ENCODE peak calls at places on chromosome 3, in ten cellular contexts. U is vagina; J is cardiac muscle cell; Y is AG20443; Q is RKO; W is HS-5; K is Daoy; L is caudate nucleus; Z is amniotic stem cell; T is activated CD4-positive, alpha-beta T cell treated with anti-CD3 and anti-CD28 coated beads, Interleukin-2, amount 10 ng/mL, durations not matched to agents 7 days and 5 days. F is an unnamed sample.

GRCh38 chr3:124351430-124352142 is 359.7 kb upstream of the ROPN1 start:
- DNase-seq in U (no peak), J (peak; percentile 69), Y (peak; percentile 83), Q (peak; percentile 53), W (peak; percentile 22), K (peak; percentile 56), L (no peak), Z (peak; percentile 67), T (peak; percentile 7), F (peak; percentile 57)

GRCh38 chr3:67947808-67948508 is 293.5 kb upstream of the SUCLG2 start:
- DNase-seq in U (no peak), J (no peak), Y (no peak), Q (no peak), W (no peak), K (peak; percentile 0), L (no peak), Z (no peak), T (peak; percentile 82), F (no peak)

GRCh38 chr3:51957520-51958205 is 2.5 kb downstream of the GPR62 start:
- DNase-seq in U (no peak), J (no peak), Y (no peak), Q (no peak), W (no peak), K (no peak), L (no peak), Z (no peak), T (no peak), F (no peak)

GRCh38 chr3:129282727-129283327 is 4.2 kb downstream of the HMCES start:
- DNase-seq in U (no peak), J (no peak), Y (peak; percentile 51), Q (peak; percentile 25), W (peak; percentile 81), K (peak; percentile 47), L (no peak), Z (no peak), T (peak; percentile 13), F (no peak)

GRCh38 chr3:99172736-99173657 is 271.5 kb upstream of the DCBLD2 start:
- DNase-seq in U (no peak), J (peak; percentile 70), Y (peak; percentile 63), Q (peak; percentile 77), W (peak; percentile 25), K (peak; percentile 72), L (no peak), Z (peak; percentile 14), T (peak; percentile 56), F (peak; percentile 58)

GRCh38 chr3:12759097-12759679 is at the start of gene TMEM40:
- DNase-seq in U (no peak), J (peak; percentile 17), Y (no peak), Q (no peak), W (no peak), K (peak; percentile 36), L (no peak), Z (no peak), T (no peak), F (no peak)

GRCh38 chr3:136955813-136956212 is 2.0 kb upstream of the IL20RB start:
- DNase-seq in U (no peak), J (no peak), Y (peak; percentile 65), Q (peak; percentile 64), W (peak; percentile 87), K (no peak), L (no peak), Z (no peak), T (no peak), F (no peak)

GRCh38 chr3:159082514-159082913 is 280.7 kb downstream of the MFSD1 start:
- DNase-seq in U (no peak), J (no peak), Y (peak; percentile 56), Q (no peak), W (peak; percentile 77), K (peak; percentile 21), L (no peak), Z (no peak), T (no peak), F (peak; percentile 60)

GRCh38 chr3:24145981-24146822 is 201.1 kb downstream of the NR1D2 start:
- DNase-seq in U (no peak), J (no peak), Y (peak; percentile 83), Q (peak; percentile 10), W (peak; percentile 95), K (peak; percentile 21), L (no peak), Z (peak; percentile 83), T (no peak), F (peak; percentile 76)

GRCh38 chr3:32868719-32869512 is 51.1 kb downstream of the TRIM71 start:
- DNase-seq in U (no peak), J (no peak), Y (no peak), Q (no peak), W (no peak), K (no peak), L (no peak), Z (no peak), T (no peak), F (no peak)

GRCh38 chr3:156456771-156457224 is 98.1 kb downstream of the SSR3 start:
- DNase-seq in U (no peak), J (no peak), Y (no peak), Q (no peak), W (no peak), K (peak; percentile 52), L (peak; percentile 49), Z (no peak), T (no peak), F (no peak)

GRCh38 chr3:58566398-58567250 is 10.6 kb downstream of the FAM107A start:
- DNase-seq in U (peak; percentile 81), J (no peak), Y (no peak), Q (no peak), W (no peak), K (no peak), L (no peak), Z (no peak), T (no peak), F (no peak)

GRCh38 chr3:100852882-100853281 is 140.3 kb downstream of the ABI3BP start:
- DNase-seq in U (no peak), J (no peak), Y (no peak), Q (no peak), W (no peak), K (no peak), L (no peak), Z (no peak), T (no peak), F (no peak)

GRCh38 chr3:114827495-114827894 is 319.6 kb downstream of the ZBTB20 start:
- DNase-seq in U (no peak), J (peak; percentile 59), Y (peak; percentile 53), Q (peak; percentile 73), W (peak; percentile 23), K (peak; percentile 21), L (no peak), Z (no peak), T (no peak), F (peak; percentile 41)

GRCh38 chr3:63872135-63872924 is 8.7 kb downstream of the ATXN7 start:
- DNase-seq in U (no peak), J (no peak), Y (peak; percentile 77), Q (peak; percentile 62), W (peak; percentile 75), K (peak; percentile 67), L (no peak), Z (no peak), T (no peak), F (peak; percentile 68)

GRCh38 chr3:179971280-179971679 is 65.5 kb downstream of the PEX5L start:
- DNase-seq in U (no peak), J (no peak), Y (no peak), Q (no peak), W (no peak), K (no peak), L (no peak), Z (no peak), T (no peak), F (no peak)

GRCh38 chr3:69103123-69103522 is 18.4 kb downstream of the ARL6IP5 start:
- DNase-seq in U (no peak), J (no peak), Y (no peak), Q (no peak), W (no peak), K (no peak), L (no peak), Z (no peak), T (no peak), F (no peak)

GRCh38 chr3:41137686-41138111 is 61.6 kb upstream of the CTNNB1 start:
- DNase-seq in U (no peak), J (no peak), Y (no peak), Q (no peak), W (no peak), K (peak; percentile 18), L (no peak), Z (no peak), T (no peak), F (no peak)

GRCh38 chr3:180416111-180416541 is 185.8 kb upstream of the TTC14 start:
- DNase-seq in U (no peak), J (no peak), Y (no peak), Q (no peak), W (no peak), K (no peak), L (no peak), Z (no peak), T (no peak), F (no peak)